ENCODE peak calls at places on chromosomes 12 and 14, in eight cellular contexts. O, A, H, K, D, R, F and T are unnamed samples.

GRCh38 chr14:80215756-80216581 is 4.7 kb upstream of the DIO2 start:
- DNase-seq in O (no peak), A (no peak), H (no peak), K (no peak), D (no peak), R (no peak), F (no peak), T (no peak)

GRCh38 chr12:124869011-124869665 is 5.5 kb upstream of the SCARB1 start:
- DNase-seq in O (peak; percentile 88), A (no peak), H (no peak), K (no peak), D (no peak), R (no peak), F (no peak), T (peak; percentile 12)

GRCh38 chr14:55133416-55133815 is 4.4 kb downstream of the LGALS3 start:
- DNase-seq in O (no peak), A (no peak), H (no peak), K (no peak), D (no peak), R (peak; percentile 40), F (no peak), T (no peak)

GRCh38 chr12:29944269-29945000 is 160.7 kb upstream of the TMTC1 start:
- DNase-seq in O (no peak), A (no peak), H (no peak), K (no peak), D (no peak), R (no peak), F (no peak), T (no peak)

GRCh38 chr12:52614381-52615207 is 3.8 kb downstream of the KRT73 start:
- DNase-seq in O (no peak), A (no peak), H (no peak), K (no peak), D (peak; percentile 39), R (no peak), F (no peak), T (no peak)

GRCh38 chr12:116497051-116497529 is 62.1 kb upstream of the MAP1LC3B2 start:
- DNase-seq in O (no peak), A (no peak), H (no peak), K (no peak), D (no peak), R (no peak), F (no peak), T (no peak)

GRCh38 chr14:35814371-35815005 is 5.4 kb upstream of the RALGAPA1 start:
- DNase-seq in O (peak; percentile 40), A (peak; percentile 57), H (peak; percentile 48), K (peak; percentile 39), D (peak; percentile 69), R (peak; percentile 12), F (peak; percentile 65), T (no peak)

GRCh38 chr14:37819155-37820015 is 224.0 kb downstream of the TTC6 start:
- DNase-seq in O (peak; percentile 68), A (no peak), H (no peak), K (no peak), D (no peak), R (peak; percentile 26), F (no peak), T (no peak)

GRCh38 chr12:57223191-57224165 is 6.0 kb upstream of the SHMT2 start:
- DNase-seq in O (no peak), A (no peak), H (no peak), K (no peak), D (no peak), R (no peak), F (no peak), T (no peak)

GRCh38 chr14:93643676-93644075 is 144.6 kb downstream of the PRIMA1 start:
- DNase-seq in O (no peak), A (no peak), H (no peak), K (no peak), D (no peak), R (no peak), F (no peak), T (no peak)

GRCh38 chr14:73713804-73714655 is at the start of gene PNMA1:
- DNase-seq in O (peak; percentile 67), A (peak; percentile 73), H (peak; percentile 69), K (peak; percentile 70), D (peak; percentile 95), R (peak; percentile 65), F (peak; percentile 80), T (peak; percentile 87)

GRCh38 chr12:10097521-10097920 is 1.3 kb downstream of the CLEC1A start:
- DNase-seq in O (no peak), A (no peak), H (no peak), K (no peak), D (no peak), R (peak; percentile 56), F (no peak), T (no peak)

GRCh38 chr12:103884316-103884715 is 43.3 kb upstream of the NT5DC3 start:
- DNase-seq in O (peak; percentile 10), A (no peak), H (no peak), K (no peak), D (no peak), R (no peak), F (no peak), T (no peak)

GRCh38 chr14:64689292-64689691 is 14.9 kb upstream of the PLEKHG3 start:
- DNase-seq in O (no peak), A (no peak), H (no peak), K (no peak), D (no peak), R (no peak), F (no peak), T (no peak)

GRCh38 chr14:80269338-80269935 is 58.1 kb upstream of the DIO2 start:
- DNase-seq in O (no peak), A (no peak), H (no peak), K (no peak), D (no peak), R (peak; percentile 18), F (no peak), T (no peak)

GRCh38 chr14:59679872-59680271 is 103.3 kb upstream of the CCDC175 start:
- DNase-seq in O (no peak), A (no peak), H (no peak), K (no peak), D (peak; percentile 57), R (no peak), F (no peak), T (no peak)

GRCh38 chr14:105380656-105381210 is 17.6 kb upstream of the TEX22 start:
- DNase-seq in O (no peak), A (no peak), H (no peak), K (no peak), D (no peak), R (no peak), F (no peak), T (no peak)

GRCh38 chr12:95262808-95263207 is 45.2 kb downstream of the VEZT start:
- DNase-seq in O (no peak), A (no peak), H (no peak), K (no peak), D (no peak), R (no peak), F (no peak), T (no peak)

GRCh38 chr12:56518570-56518969 is 3.0 kb upstream of the RBMS2 start:
- DNase-seq in O (no peak), A (no peak), H (no peak), K (no peak), D (no peak), R (no peak), F (no peak), T (no peak)

GRCh38 chr12:109706747-109707469 is 6.7 kb upstream of the FAM222A start:
- DNase-seq in O (no peak), A (no peak), H (no peak), K (peak; percentile 81), D (peak; percentile 83), R (no peak), F (peak; percentile 45), T (no peak)

GRCh38 chr12:49987620-49988303 is 15.0 kb downstream of the AQP6 start:
- DNase-seq in O (no peak), A (no peak), H (no peak), K (no peak), D (no peak), R (no peak), F (no peak), T (no peak)

GRCh38 chr12:8844665-8845064 is 22.2 kb downstream of the A2ML1 start:
- DNase-seq in O (no peak), A (no peak), H (no peak), K (peak; percentile 61), D (no peak), R (no peak), F (peak; percentile 71), T (peak; percentile 33)

GRCh38 chr12:66600805-66601392 is 78.0 kb downstream of the GRIP1 start:
- DNase-seq in O (no peak), A (no peak), H (no peak), K (no peak), D (no peak), R (no peak), F (no peak), T (no peak)

GRCh38 chr12:28489256-28489655 is 299.0 kb downstream of the CCDC91 start:
- DNase-seq in O (no peak), A (no peak), H (no peak), K (no peak), D (no peak), R (peak; percentile 24), F (no peak), T (no peak)

GRCh38 chr12:49331360-49332222 is 5.4 kb downstream of the C1QL4 start:
- DNase-seq in O (peak; percentile 82), A (no peak), H (peak; percentile 50), K (peak; percentile 64), D (peak; percentile 83), R (peak; percentile 42), F (peak; percentile 80), T (peak; percentile 26)

GRCh38 chr12:59389968-59390576 is 205.8 kb upstream of the SLC16A7 start:
- DNase-seq in O (no peak), A (no peak), H (no peak), K (no peak), D (no peak), R (no peak), F (no peak), T (no peak)

GRCh38 chr12:84910549-84911241 is 1.9 kb downstream of the SLC6A15 start:
- DNase-seq in O (peak; percentile 44), A (no peak), H (no peak), K (no peak), D (peak; percentile 69), R (no peak), F (no peak), T (peak; percentile 7)

GRCh38 chr14:93107383-93107782 is 8.3 kb downstream of the ITPK1 start:
- DNase-seq in O (no peak), A (no peak), H (no peak), K (no peak), D (no peak), R (no peak), F (no peak), T (no peak)

GRCh38 chr14:102795060-102795925 is 18.0 kb downstream of the TRAF3 start:
- DNase-seq in O (peak; percentile 68), A (no peak), H (no peak), K (peak; percentile 22), D (no peak), R (peak; percentile 63), F (peak; percentile 50), T (no peak)

GRCh38 chr12:95131589-95132335 is 58.3 kb upstream of the NR2C1 start:
- DNase-seq in O (no peak), A (no peak), H (no peak), K (no peak), D (no peak), R (no peak), F (no peak), T (no peak)

GRCh38 chr14:61462566-61463195 is 141.3 kb downstream of the PRKCH start:
- DNase-seq in O (no peak), A (no peak), H (no peak), K (no peak), D (no peak), R (peak; percentile 36), F (no peak), T (no peak)

GRCh38 chr12:46788247-46788887 is 37.4 kb downstream of the SLC38A4 start:
- DNase-seq in O (no peak), A (no peak), H (no peak), K (no peak), D (no peak), R (no peak), F (no peak), T (no peak)

GRCh38 chr12:1531160-1531653 is 63.2 kb downstream of the FBXL14 start:
- DNase-seq in O (no peak), A (no peak), H (peak; percentile 40), K (no peak), D (no peak), R (no peak), F (no peak), T (no peak)

GRCh38 chr14:93994919-93995682 is 2.0 kb upstream of the CCDC197 start:
- DNase-seq in O (no peak), A (no peak), H (no peak), K (peak; percentile 55), D (no peak), R (peak; percentile 58), F (peak; percentile 50), T (peak; percentile 15)